ENCODE peak calls at places on chromosomes 1 and 21, in eight cellular contexts. A, B, X, Y, M, Z, S and G are unnamed samples. For H3K4me1, the result is how much of the 10 kb centered on the place peaks cover.

GRCh38 chr1:54407957-54408700 is 1.9 kb upstream of the SSBP3 start:
- DNase-seq in A (peak), B (peak), X (peak), Y (peak), M (no peak), Z (no peak), S (peak), G (peak)

GRCh38 chr21:14875704-14876364 is 189.0 kb downstream of the NRIP1 start:
- DNase-seq in A (no peak), B (no peak), X (no peak), Y (no peak), M (no peak), Z (no peak), S (no peak), G (no peak)

GRCh38 chr1:145985502-145986439 is 10.6 kb downstream of the TXNIP start:
- DNase-seq in A (peak), B (peak), X (no peak), Y (peak), M (no peak), Z (no peak), S (peak), G (no peak)

GRCh38 chr21:44969965-44970755 is 30.3 kb downstream of the SLX9 start:
- DNase-seq in A (peak), B (no peak), X (no peak), Y (peak), M (no peak), Z (no peak), S (no peak), G (no peak)

GRCh38 chr1:21773585-21773984 is 9.4 kb downstream of the USP48 start:
- DNase-seq in A (no peak), B (no peak), X (no peak), Y (no peak), M (peak), Z (no peak), S (no peak), G (no peak)

GRCh38 chr1:175129997-175130648 is 62.5 kb downstream of the KIAA0040 start:
- DNase-seq in A (no peak), B (no peak), X (peak), Y (no peak), M (peak), Z (no peak), S (no peak), G (no peak)

GRCh38 chr21:28257276-28257675 is 735.4 kb downstream of the LTN1 start:
- DNase-seq in A (no peak), B (no peak), X (no peak), Y (no peak), M (no peak), Z (no peak), S (no peak), G (no peak)

GRCh38 chr21:38229260-38229877 is 27.4 kb upstream of the KCNJ15 start:
- DNase-seq in A (no peak), B (no peak), X (peak), Y (no peak), M (peak), Z (no peak), S (peak), G (no peak)

GRCh38 chr1:222335586-222335985 is 212.3 kb downstream of the HHIPL2 start:
- DNase-seq in A (no peak), B (no peak), X (no peak), Y (peak), M (no peak), Z (no peak), S (no peak), G (no peak)

GRCh38 chr21:21156397-21156796 is 158.2 kb downstream of the NCAM2 start:
- DNase-seq in A (no peak), B (no peak), X (no peak), Y (no peak), M (no peak), Z (no peak), S (no peak), G (no peak)

GRCh38 chr1:151542710-151543129 is 2.6 kb downstream of the TUFT1 start:
- DNase-seq in A (peak), B (peak), X (no peak), Y (peak), M (no peak), Z (no peak), S (peak), G (peak)

GRCh38 chr1:147648933-147649332 is 21.4 kb downstream of the ACP6 start:
- DNase-seq in A (no peak), B (no peak), X (no peak), Y (no peak), M (no peak), Z (no peak), S (no peak), G (no peak)

GRCh38 chr1:151196292-151196800 is 2.0 kb upstream of the PIP5K1A start:
- DNase-seq in A (peak), B (peak), X (peak), Y (peak), M (peak), Z (peak), S (peak), G (peak)

GRCh38 chr1:85134583-85135455 is 66.0 kb downstream of the SYDE2 start:
- DNase-seq in A (no peak), B (peak), X (no peak), Y (no peak), M (no peak), Z (no peak), S (no peak), G (no peak)

GRCh38 chr1:241022366-241022765 is 334.6 kb downstream of the RGS7 start:
- DNase-seq in A (no peak), B (no peak), X (no peak), Y (no peak), M (no peak), Z (no peak), S (no peak), G (no peak)

GRCh38 chr1:113765306-113765705 is 6.0 kb upstream of the PHTF1 start:
- DNase-seq in A (no peak), B (no peak), X (no peak), Y (peak), M (no peak), Z (no peak), S (no peak), G (no peak)

GRCh38 chr1:104072915-104073371 is 323.2 kb downstream of the AMY1C start:
- DNase-seq in A (no peak), B (no peak), X (no peak), Y (no peak), M (no peak), Z (no peak), S (no peak), G (no peak)

GRCh38 chr1:155073377-155074272 is 5.0 kb upstream of the EFNA3 start:
- DNase-seq in A (no peak), B (no peak), X (no peak), Y (no peak), M (peak), Z (no peak), S (no peak), G (no peak)

GRCh38 chr1:228735871-228736586 is 750 bp downstream of the RHOU start:
- DNase-seq in A (peak), B (no peak), X (peak), Y (no peak), M (no peak), Z (peak), S (peak), G (no peak)

GRCh38 chr1:234841710-234842231 is 231.8 kb upstream of the IRF2BP2 start:
- DNase-seq in A (no peak), B (no peak), X (no peak), Y (no peak), M (peak), Z (no peak), S (no peak), G (no peak)

GRCh38 chr1:163178628-163179027 is 24.1 kb downstream of the RGS5 start:
- DNase-seq in A (no peak), B (no peak), X (no peak), Y (no peak), M (no peak), Z (no peak), S (no peak), G (no peak)

DNA sequence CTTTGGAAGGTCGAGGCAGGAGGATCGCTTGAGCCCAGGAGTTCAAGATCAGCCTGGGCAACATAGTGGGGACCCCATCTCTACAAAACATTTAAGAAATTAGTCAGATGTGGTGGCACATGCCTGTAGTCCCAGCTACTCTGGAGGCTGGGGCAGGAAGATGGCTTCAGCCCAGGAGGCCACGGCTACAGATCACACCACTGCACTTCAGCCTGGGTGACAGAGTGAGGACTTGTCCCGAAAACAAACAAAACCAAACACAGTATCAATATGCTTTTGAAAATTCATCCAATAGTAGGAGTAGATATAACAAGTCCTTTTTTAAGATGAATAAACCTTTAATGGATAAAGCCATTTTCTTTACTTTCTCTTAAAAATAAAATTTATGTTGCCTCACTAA is 8.5 kb downstream of the APP start:
- DNase-seq in A (no peak), B (no peak), X (no peak), Y (no peak), M (no peak), Z (no peak), S (no peak), G (no peak)
- H3K4me1 ChIP-seq in A (under half), B (under half), X (under half), Y (under half), M (under half), Z (under half), S (half or more), G (half or more)

DNA sequence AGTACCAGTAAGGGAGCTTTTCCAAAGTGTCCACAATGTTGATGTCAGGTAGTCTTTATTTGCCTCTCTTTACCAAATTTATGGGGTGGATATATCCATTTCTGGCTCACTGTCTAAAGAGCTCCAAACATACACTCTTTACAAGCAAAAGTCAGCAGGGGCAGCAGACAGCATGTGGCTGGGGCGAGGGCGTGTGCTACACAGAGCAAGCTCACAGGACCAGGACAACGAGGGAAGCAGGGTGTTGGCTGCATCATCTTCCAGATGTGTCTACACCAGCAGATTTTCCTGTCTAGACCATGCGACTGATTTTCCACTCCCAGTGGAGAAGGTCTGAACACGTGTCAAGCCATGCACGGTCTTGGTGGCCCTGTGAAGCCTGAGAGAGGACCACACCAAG is 123.9 kb downstream of the TRABD2B start:
- DNase-seq in A (no peak), B (no peak), X (no peak), Y (no peak), M (no peak), Z (no peak), S (peak), G (no peak)
- TF ChIP-seq CTCF in A (no peak), B (no peak), X (no peak), Y (no peak), M (no peak), Z (no peak), S (no peak), G (no peak)

GRCh38 chr1:40385437-40386310 is 12.1 kb downstream of the SMAP2 start:
- DNase-seq in A (no peak), B (no peak), X (no peak), Y (no peak), M (peak), Z (no peak), S (no peak), G (no peak)
- H3K4me1 ChIP-seq in A (under half), B (under half), X (under half), Y (under half), M (half or more), Z (under half), S (under half), G (under half)

DNA sequence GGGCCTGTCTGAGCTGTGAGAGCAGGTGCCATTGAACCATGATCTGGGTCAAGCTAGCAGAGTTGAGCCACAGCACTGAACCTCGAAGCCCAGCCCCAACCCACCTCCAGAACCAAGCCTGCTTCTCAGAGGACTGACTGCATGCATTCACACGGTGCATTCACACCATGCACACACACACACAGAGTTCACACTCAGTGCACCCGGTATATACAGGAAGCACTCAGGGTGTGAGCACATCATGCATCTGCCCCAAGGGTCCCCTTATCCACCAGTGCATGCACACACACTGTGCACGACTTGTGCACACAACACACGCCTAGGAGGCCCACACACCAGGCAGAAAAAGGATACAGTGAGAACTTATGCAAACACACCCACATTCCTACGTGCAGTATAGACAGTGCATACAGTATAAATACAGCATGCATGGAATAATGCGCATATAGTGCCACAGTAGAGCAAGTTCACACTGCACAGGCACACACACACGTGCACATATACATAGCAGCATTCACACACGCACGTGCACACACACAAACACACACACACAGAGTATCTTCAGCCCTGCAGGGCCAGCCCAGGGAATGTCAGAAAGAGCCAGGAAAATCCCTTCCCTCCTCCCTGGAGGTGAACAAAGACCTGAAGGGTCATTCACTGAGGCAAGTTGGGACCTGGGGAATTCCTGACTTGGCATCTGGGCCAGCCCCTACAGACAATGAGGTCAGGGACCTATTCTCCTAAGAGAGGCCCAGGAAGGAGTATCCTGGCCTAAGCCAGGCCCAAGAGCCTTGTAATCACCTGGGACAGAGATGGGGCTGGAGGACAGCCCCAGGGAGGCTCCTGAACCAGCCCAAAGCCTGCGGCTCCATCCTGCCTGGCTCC is 42.1 kb downstream of the CAMK2N1 start:
- DNase-seq in A (no peak), B (no peak), X (peak), Y (no peak), M (no peak), Z (no peak), S (no peak), G (peak)
- TF ChIP-seq CTCF in A (no peak), B (no peak), X (no peak), Y (no peak), M (no peak), Z (no peak), S (no peak), G (no peak)

DNA sequence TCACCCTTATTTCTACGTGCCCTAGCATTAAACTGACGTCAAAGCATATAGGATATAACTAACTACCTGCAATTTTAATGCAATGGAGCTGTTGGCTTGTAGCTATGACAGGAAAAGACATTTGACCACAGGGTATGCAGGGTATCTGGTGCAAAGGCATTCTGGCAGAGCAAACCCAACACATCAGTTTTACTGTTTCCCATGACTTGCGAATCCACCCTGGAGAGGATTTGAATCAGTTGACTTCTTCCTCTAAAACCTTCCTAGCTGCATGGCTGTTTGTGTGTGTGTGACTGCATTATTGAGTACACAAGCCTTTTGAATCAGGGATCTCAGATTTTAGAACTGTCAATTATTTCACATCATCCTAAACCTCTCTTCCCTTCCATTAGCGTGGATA is 41.7 kb upstream of the SYT14 start:
- DNase-seq in A (no peak), B (peak), X (no peak), Y (peak), M (no peak), Z (no peak), S (no peak), G (no peak)
- H3K4me1 ChIP-seq in A (under half), B (half or more), X (under half), Y (under half), M (under half), Z (under half), S (under half), G (under half)

DNA sequence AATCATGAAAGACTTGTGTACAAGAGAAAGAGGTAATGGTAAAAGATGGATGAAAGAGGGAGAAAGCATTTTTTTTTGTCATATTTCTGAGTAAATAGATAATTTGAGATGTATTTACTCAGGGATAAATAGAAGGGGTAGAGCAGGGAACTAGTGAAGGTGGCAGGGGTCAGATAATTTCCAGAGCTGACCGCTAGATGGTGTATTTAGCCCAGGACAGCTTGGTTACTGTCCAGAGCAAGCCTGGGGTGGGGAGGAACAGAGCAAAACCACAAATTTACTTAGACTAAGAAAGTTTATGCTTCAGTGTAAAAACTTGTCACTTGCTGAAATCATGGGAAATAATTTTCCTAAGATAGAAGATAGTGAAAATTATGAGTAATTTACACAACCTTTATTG is 91.5 kb downstream of the XCL2 start:
- DNase-seq in A (no peak), B (no peak), X (no peak), Y (no peak), M (no peak), Z (no peak), S (peak), G (no peak)
- TF ChIP-seq CTCF in A (no peak), B (peak), X (peak), Y (no peak), M (peak), Z (no peak), S (peak), G (peak)

GRCh38 chr1:41464886-41465285 is 19.6 kb downstream of the EDN2 start:
- DNase-seq in A (no peak), B (no peak), X (no peak), Y (no peak), M (no peak), Z (no peak), S (no peak), G (no peak)
- H3K4me1 ChIP-seq in A (under half), B (under half), X (under half), Y (under half), M (under half), Z (under half), S (under half), G (under half)